ENCODE peak calls at places on chromosomes 13 and 19, in ten cellular contexts. C is stimulated activated naive CD8-positive, alpha-beta T cell treated with anti-CD3 and anti-CD28 coated beads, Interleukin-15, Interleukin-2, amounts not matched to agents 100 U/mL and 50 U/mL, for 24 hours; X is posterior cingulate gyrus; L is activated naive CD8-positive, alpha-beta T cell treated with anti-CD3 and anti-CD28 coated beads, Interleukin-2, amount 10 ng/mL, durations not matched to agents 7 days and 5 days; H is NCI-H1694 treated with DMSO at 0.1 percent for 48 hours; T is mesendoderm; W is EL; S is AG20443; J is small intestine; U is GM19239. F is an unnamed sample.

GRCh38 chr13:33139186-33139585 is 123.0 kb downstream of the KL start:
- DNase-seq in C (no peak), X (no peak), L (no peak), H (peak), T (no peak), W (no peak), S (no peak), J (no peak), U (no peak), F (no peak)

GRCh38 chr19:1843646-1844394 is 4.5 kb downstream of the REXO1 start:
- DNase-seq in C (no peak), X (no peak), L (no peak), H (no peak), T (peak), W (no peak), S (no peak), J (no peak), U (no peak), F (no peak)

GRCh38 chr13:42996584-42996983 is 4.5 kb upstream of the EPSTI1 start:
- DNase-seq in C (no peak), X (no peak), L (no peak), H (no peak), T (no peak), W (peak), S (peak), J (no peak), U (no peak), F (no peak)

GRCh38 chr13:102327119-102327617 is 74.7 kb downstream of the FGF14 start:
- DNase-seq in C (no peak), X (no peak), L (no peak), H (no peak), T (no peak), W (no peak), S (no peak), J (no peak), U (no peak), F (no peak)

GRCh38 chr13:98384739-98385138 is 192.2 kb downstream of the STK24 start:
- DNase-seq in C (no peak), X (no peak), L (no peak), H (no peak), T (no peak), W (peak), S (no peak), J (no peak), U (no peak), F (no peak)

GRCh38 chr13:77544765-77545316 is 9.3 kb downstream of the SCEL start:
- DNase-seq in C (no peak), X (no peak), L (no peak), H (no peak), T (no peak), W (no peak), S (no peak), J (no peak), U (no peak), F (no peak)

GRCh38 chr13:84137292-84137691 is 255.0 kb upstream of the SLITRK1 start:
- DNase-seq in C (peak), X (no peak), L (no peak), H (no peak), T (no peak), W (peak), S (no peak), J (peak), U (peak), F (peak)

GRCh38 chr13:39641645-39642044 is 13.8 kb upstream of the COG6 start:
- DNase-seq in C (no peak), X (no peak), L (no peak), H (no peak), T (no peak), W (no peak), S (no peak), J (no peak), U (no peak), F (no peak)

GRCh38 chr13:60838581-60838980 is 441.6 kb downstream of the TDRD3 start:
- DNase-seq in C (no peak), X (no peak), L (no peak), H (no peak), T (no peak), W (no peak), S (no peak), J (no peak), U (no peak), F (no peak)

GRCh38 chr13:104757712-104758111 is 1691.5 kb upstream of the SLC10A2 start:
- DNase-seq in C (no peak), X (no peak), L (no peak), H (no peak), T (no peak), W (no peak), S (no peak), J (no peak), U (no peak), F (no peak)

GRCh38 chr19:28691683-28692082 is 521.3 kb downstream of the UQCRFS1 start:
- DNase-seq in C (no peak), X (no peak), L (no peak), H (no peak), T (no peak), W (no peak), S (no peak), J (no peak), U (no peak), F (no peak)

GRCh38 chr19:51138549-51138979 is 3.5 kb upstream of the SIGLEC7 start:
- DNase-seq in C (no peak), X (no peak), L (no peak), H (no peak), T (no peak), W (no peak), S (no peak), J (no peak), U (no peak), F (no peak)

GRCh38 chr19:45641274-45642105 is 2.3 kb upstream of the EML2 start:
- DNase-seq in C (peak), X (peak), L (peak), H (peak), T (peak), W (peak), S (peak), J (peak), U (peak), F (peak)